ENCODE peak calls at places on chromosomes 2 and 18, in four cellular contexts. F is iris pigment epithelial cell, J is T follicular helper cell, H is retina. Q is an unnamed sample.

GRCh38 chr18:70243545-70243944 is 38.1 kb upstream of the RTTN start:
- DNase-seq in H (no peak), F (no peak), J (no peak), Q (no peak)

GRCh38 chr2:69797836-69798465 is 31.5 kb upstream of the GMCL1 start:
- DNase-seq in H (no peak), J (no peak), F (peak), Q (no peak)

GRCh38 chr2:42864641-42865280 is 72.4 kb upstream of the HAAO start:
- DNase-seq in H (no peak), J (no peak), F (no peak), Q (no peak)

GRCh38 chr2:106566050-106566449 is 78.9 kb downstream of the CD8B2 start:
- DNase-seq in F (peak), H (no peak), J (no peak), Q (no peak)

GRCh38 chr2:177812713-177813396 is 259.7 kb downstream of the PDE11A start:
- DNase-seq in F (no peak), H (no peak), J (no peak), Q (no peak)

GRCh38 chr2:103754530-103754929 is 992.7 kb downstream of the TMEM182 start:
- DNase-seq in H (no peak), J (no peak), F (no peak), Q (no peak)

GRCh38 chr2:11128258-11128951 is 26.9 kb upstream of the SLC66A3 start:
- DNase-seq in H (no peak), J (no peak), F (peak), Q (no peak)

GRCh38 chr2:118837621-118838020 is 9.8 kb downstream of the EN1 start:
- DNase-seq in H (no peak), F (no peak), J (no peak), Q (no peak)

GRCh38 chr2:121529439-121530209 is 1.1 kb upstream of the RNU4ATAC start:
- DNase-seq in H (no peak), J (no peak), F (peak), Q (no peak)

GRCh38 chr2:20173064-20173463 is 51.9 kb downstream of the SDC1 start:
- DNase-seq in F (no peak), J (no peak), H (no peak), Q (no peak)

GRCh38 chr2:64988420-64989125 is 626 bp upstream of the SLC1A4 start:
- DNase-seq in H (peak), J (peak), F (peak), Q (peak)

GRCh38 chr18:4455113-4455811 is at the start of gene DLGAP1:
- DNase-seq in J (no peak), F (peak), H (peak), Q (peak)

GRCh38 chr2:80073134-80073561 is 231.4 kb downstream of the LRRTM1 start:
- DNase-seq in J (no peak), F (peak), H (peak), Q (no peak)

GRCh38 chr2:238235331-238235732 is 4.5 kb downstream of the HES6 start:
- DNase-seq in F (peak), H (no peak), J (no peak), Q (no peak)

GRCh38 chr2:138559648-138560047 is 58.1 kb downstream of the SPOPL start:
- DNase-seq in H (no peak), J (no peak), F (no peak), Q (no peak)

GRCh38 chr2:70946832-70947442 is 11.2 kb downstream of the ATP6V1B1 start:
- DNase-seq in J (peak), H (peak), F (peak), Q (no peak)

GRCh38 chr2:68319397-68320117 is at the start of gene CNRIP1:
- DNase-seq in H (peak), F (peak), J (no peak), Q (peak)

GRCh38 chr2:45241061-45241561 is 231.9 kb upstream of the SIX2 start:
- DNase-seq in H (no peak), J (no peak), F (peak), Q (no peak)

GRCh38 chr2:33123216-33123615 is 176.5 kb downstream of the LTBP1 start:
- DNase-seq in J (no peak), F (peak), H (no peak), Q (no peak)

GRCh38 chr2:205747827-205748386 is 65.6 kb downstream of the NRP2 start:
- DNase-seq in J (no peak), H (no peak), F (peak), Q (no peak)

GRCh38 chr2:8023241-8023640 is 658.6 kb upstream of the ID2 start:
- DNase-seq in F (no peak), H (no peak), J (no peak), Q (no peak)

GRCh38 chr2:30684546-30684945 is 122.7 kb downstream of the CAPN13 start:
- DNase-seq in F (no peak), J (no peak), H (no peak), Q (no peak)

GRCh38 chr2:190835303-190835930 is 45.2 kb upstream of the GLS start:
- DNase-seq in H (no peak), J (no peak), F (peak), Q (peak)

GRCh38 chr2:221254281-221254680 is 317.8 kb downstream of the EPHA4 start:
- DNase-seq in J (no peak), H (peak), F (no peak), Q (no peak)

GRCh38 chr2:85536479-85536878 is 2.5 kb upstream of the MAT2A start:
- DNase-seq in F (peak), H (no peak), J (no peak), Q (no peak)

GRCh38 chr2:127174977-127175376 is 45.1 kb downstream of the CYP27C1 start:
- DNase-seq in H (peak), J (no peak), F (no peak), Q (no peak)

GRCh38 chr18:56085561-56085960 is 497.6 kb upstream of the TCF4 start:
- DNase-seq in H (no peak), F (peak), J (no peak), Q (no peak)

GRCh38 chr18:48940854-48941531 is 9.8 kb downstream of the SMAD7 start:
- DNase-seq in J (peak), F (no peak), H (no peak), Q (no peak)

GRCh38 chr18:32975166-32975441 is 202.3 kb upstream of the KLHL14 start:
- DNase-seq in H (no peak), F (no peak), J (no peak), Q (no peak)

Q was measured in left lung.